ENCODE peak calls at places on chromosomes 2 and 18, in nine cellular contexts. V, P, E, M, D, I, F, X and U are unnamed samples. For H3K9me3 and H3K4me1, the result is how much of the 10 kb centered on the place peaks cover.

GRCh38 chr2:238596571-238597551 is 170.1 kb downstream of the ASB1 start:
- DNase-seq in X (peak), M (no peak), D (peak), I (no peak), V (no peak), F (peak), P (no peak), E (no peak), U (peak)

GRCh38 chr2:241609859-241610793 is 26.8 kb downstream of the THAP4 start:
- DNase-seq in F (peak), E (peak), V (peak), P (peak), M (peak), D (peak), I (peak), X (peak), U (peak)

GRCh38 chr2:46183426-46183825 is 113.8 kb upstream of the EPAS1 start:
- DNase-seq in M (no peak), E (peak), I (no peak), V (no peak), X (no peak), F (no peak), P (no peak), D (no peak), U (no peak)

GRCh38 chr2:183242937-183243336 is 118.7 kb downstream of the NUP35 start:
- DNase-seq in F (no peak), D (no peak), P (no peak), M (no peak), X (no peak), I (no peak), V (no peak), E (no peak), U (no peak)

GRCh38 chr2:239306274-239307220 is 94.3 kb downstream of the HDAC4 start:
- DNase-seq in M (no peak), I (peak), P (no peak), V (no peak), F (peak), X (no peak), D (peak), E (peak), U (no peak)

GRCh38 chr2:235619544-235619943 is 125.7 kb downstream of the AGAP1 start:
- DNase-seq in F (no peak), D (no peak), E (no peak), P (no peak), X (no peak), M (no peak), I (no peak), V (no peak), U (no peak)

GRCh38 chr18:31736630-31737029 is 24.1 kb downstream of the SLC25A52 start:
- DNase-seq in D (no peak), F (no peak), I (no peak), E (no peak), V (no peak), P (no peak), M (no peak), X (no peak), U (no peak)

GRCh38 chr2:20538308-20539132 is 91.6 kb downstream of the RHOB start:
- DNase-seq in P (no peak), I (no peak), V (no peak), M (no peak), D (no peak), X (no peak), E (peak), F (no peak), U (no peak)

GRCh38 chr2:100821913-100822260 is 1.9 kb downstream of the NPAS2 start:
- DNase-seq in F (no peak), D (no peak), M (no peak), V (no peak), E (no peak), X (no peak), P (no peak), I (no peak), U (no peak)

GRCh38 chr18:44090453-44090852 is 590.2 kb upstream of the SETBP1 start:
- DNase-seq in E (no peak), M (no peak), P (no peak), I (no peak), D (no peak), F (no peak), V (no peak), X (no peak), U (no peak)

GRCh38 chr18:12307251-12307736 is 747 bp upstream of the TUBB6 start:
- DNase-seq in I (peak), V (no peak), M (no peak), E (no peak), F (peak), D (peak), P (no peak), X (peak), U (peak)

GRCh38 chr18:2894841-2895370 is 48.1 kb downstream of the EMILIN2 start:
- DNase-seq in X (no peak), V (no peak), D (no peak), I (no peak), M (no peak), P (no peak), F (no peak), E (no peak), U (no peak)

GRCh38 chr2:128510701-128511100 is 192.0 kb upstream of the HS6ST1 start:
- DNase-seq in M (no peak), X (no peak), E (no peak), D (no peak), F (no peak), P (no peak), I (no peak), V (no peak), U (no peak)

GRCh38 chr2:83742117-83742782 is 716.8 kb downstream of the SUCLG1 start:
- DNase-seq in E (no peak), X (peak), I (peak), P (no peak), V (no peak), M (no peak), D (peak), F (no peak), U (peak)

GRCh38 chr18:10086458-10086857 is 172.6 kb downstream of the VAPA start:
- DNase-seq in F (no peak), P (no peak), X (no peak), E (no peak), D (no peak), I (no peak), V (no peak), M (no peak), U (no peak)

GRCh38 chr18:77862358-77862757 is 612.7 kb downstream of the GALR1 start:
- DNase-seq in X (no peak), I (no peak), F (no peak), P (no peak), D (no peak), E (no peak), M (no peak), V (no peak), U (no peak)

GRCh38 chr18:26504831-26505230 is 43.5 kb downstream of the KCTD1 start:
- DNase-seq in M (no peak), D (no peak), P (no peak), F (no peak), V (no peak), I (no peak), E (no peak), X (no peak), U (no peak)

GRCh38 chr18:22977847-22978701 is 44.9 kb downstream of the RBBP8 start:
- DNase-seq in D (no peak), I (no peak), E (no peak), P (no peak), V (no peak), M (no peak), F (no peak), X (no peak), U (no peak)

GRCh38 chr2:221103930-221104329 is 468.2 kb downstream of the EPHA4 start:
- DNase-seq in V (no peak), P (no peak), F (peak), D (peak), E (no peak), X (peak), M (no peak), I (peak), U (peak)

GRCh38 chr2:173427887-173428683 is 73.4 kb downstream of the CDCA7 start:
- DNase-seq in P (no peak), X (peak), V (no peak), M (no peak), I (peak), D (no peak), E (peak), F (no peak), U (no peak)

GRCh38 chr2:240473211-240473610 is 37.7 kb downstream of the GPC1 start:
- DNase-seq in M (no peak), F (no peak), D (no peak), I (no peak), X (no peak), P (no peak), V (no peak), E (no peak), U (no peak)

GRCh38 chr2:226159875-226160479 is 639.6 kb downstream of the IRS1 start:
- DNase-seq in V (no peak), P (no peak), M (no peak), D (no peak), E (no peak), X (no peak), F (no peak), I (no peak), U (no peak)

GRCh38 chr2:133489641-133490411 is 78.4 kb downstream of the NCKAP5 start:
- DNase-seq in V (no peak), D (peak), P (no peak), X (peak), M (no peak), F (peak), I (peak), E (peak), U (peak)

GRCh38 chr18:56575819-56576663 is 62.4 kb downstream of the TXNL1 start:
- DNase-seq in M (no peak), F (no peak), X (no peak), V (no peak), E (no peak), D (no peak), I (no peak), P (no peak), U (no peak)

GRCh38 chr2:202172439-202173191 is 65.8 kb downstream of the SUMO1 start:
- DNase-seq in I (no peak), X (no peak), P (no peak), F (no peak), M (no peak), E (no peak), V (no peak), D (no peak), U (no peak)

GRCh38 chr2:168456526-168457176 is 579 bp downstream of the CERS6 start:
- DNase-seq in X (peak), D (no peak), E (peak), P (peak), F (peak), I (peak), M (peak), V (no peak), U (peak)

GRCh38 chr2:158890296-158890905 is 78.0 kb upstream of the TANC1 start:
- DNase-seq in V (no peak), F (no peak), P (no peak), D (no peak), M (no peak), X (no peak), E (no peak), I (no peak), U (no peak)

GRCh38 chr2:102797486-102797885 is 35.7 kb downstream of the TMEM182 start:
- DNase-seq in P (no peak), I (no peak), F (no peak), V (no peak), X (no peak), D (no peak), M (no peak), E (no peak), U (no peak)
- H3K9me3 ChIP-seq in P (under half), I (under half), F (under half), V (under half), X (under half), D (under half), M (under half), E (under half), U (under half)

DNA sequence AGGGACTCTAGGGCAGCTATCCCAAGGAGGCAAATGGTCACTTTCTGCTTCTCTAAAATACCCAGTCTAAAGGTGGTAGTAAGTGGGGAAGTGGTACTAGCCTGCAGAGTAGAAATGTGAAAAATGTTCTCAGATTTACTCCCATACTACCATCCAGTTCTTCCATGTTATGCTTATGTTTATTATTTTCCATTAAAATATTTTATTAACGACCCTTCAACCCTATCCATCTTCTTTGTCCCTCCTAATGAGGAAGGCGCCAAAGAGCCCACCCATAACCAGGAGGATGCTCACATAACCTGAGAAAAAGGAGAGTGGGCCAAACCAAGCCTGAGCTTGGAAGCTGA is 153.5 kb downstream of the ANTXR1 start:
- DNase-seq in V (no peak), D (no peak), M (no peak), F (no peak), P (no peak), E (no peak), X (no peak), I (no peak), U (no peak)
- H3K4me1 ChIP-seq in V (under half), D (under half), M (under half), F (under half), P (under half), E (under half), X (under half), I (under half), U (under half)

DNA sequence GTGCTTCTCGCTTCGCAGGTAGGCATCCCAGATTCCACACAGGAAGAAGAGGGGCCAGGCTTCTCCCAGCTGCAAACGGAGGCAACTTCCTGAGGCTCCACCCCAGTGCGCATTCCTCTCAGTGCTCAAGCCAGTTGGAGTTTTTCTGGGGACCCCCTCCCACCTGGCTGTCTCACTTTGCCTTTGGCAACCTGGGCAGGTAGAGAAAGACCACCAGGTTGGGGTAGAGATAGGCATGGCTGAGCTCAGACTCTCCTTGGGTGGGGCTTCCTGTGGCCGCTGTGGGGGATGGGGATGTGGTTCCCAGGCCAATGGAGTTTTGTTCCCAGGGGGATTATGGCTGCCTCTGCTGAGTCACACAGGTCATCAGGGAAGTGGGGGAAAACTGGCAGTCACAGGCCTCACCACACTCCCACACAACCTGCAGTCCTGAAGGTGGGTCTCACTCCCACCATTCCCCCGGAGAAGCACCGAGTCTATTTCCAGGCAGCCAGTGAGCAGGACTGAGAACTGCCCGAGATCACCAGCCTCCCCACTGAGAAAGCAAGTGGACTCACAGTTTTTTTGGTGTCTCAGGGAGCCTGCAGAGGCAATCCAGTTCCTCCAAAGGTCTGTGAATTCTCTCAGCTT is 38.1 kb downstream of the SLC39A10 start:
- DNase-seq in X (no peak), V (no peak), P (peak), E (no peak), I (no peak), M (no peak), F (no peak), D (no peak), U (no peak)
- H3K27ac ChIP-seq in X (no peak), V (no peak), P (peak), E (no peak), I (no peak), M (no peak), F (no peak), D (no peak), U (no peak)

GRCh38 chr2:113255140-113256070 is 23.3 kb downstream of the PAX8 start:
- DNase-seq in D (no peak), E (no peak), M (no peak), X (no peak), F (no peak), P (no peak), V (no peak), I (no peak), U (no peak)
- H3K9me3 ChIP-seq in D (under half), E (under half), M (under half), X (under half), F (under half), P (under half), V (under half), I (under half), U (under half)

DNA sequence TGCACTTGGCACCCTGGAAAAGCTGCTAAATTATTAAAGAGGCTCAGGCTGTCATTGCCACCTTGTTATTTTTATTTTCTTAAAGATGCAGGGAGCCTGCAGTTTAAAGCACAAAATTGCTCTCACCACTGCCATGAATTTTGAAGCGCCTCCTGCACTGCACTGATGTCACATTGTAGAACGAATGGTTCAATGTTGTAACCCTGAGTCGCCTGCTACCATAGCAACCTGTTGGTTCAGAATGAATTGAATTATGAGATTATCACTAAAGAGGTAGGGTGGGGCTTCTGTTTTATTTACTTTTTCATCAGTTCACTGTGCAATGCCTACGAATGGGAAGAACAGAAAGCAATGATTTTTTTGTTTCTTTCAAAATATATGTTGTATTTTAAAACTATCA is 16.5 kb downstream of the SCG2 start:
- DNase-seq in E (no peak), M (no peak), X (no peak), P (no peak), F (no peak), I (no peak), D (no peak), V (no peak), U (no peak)
- H3K4me1 ChIP-seq in E (under half), M (under half), X (under half), P (under half), F (under half), I (under half), D (under half), V (under half), U (under half)

DNA sequence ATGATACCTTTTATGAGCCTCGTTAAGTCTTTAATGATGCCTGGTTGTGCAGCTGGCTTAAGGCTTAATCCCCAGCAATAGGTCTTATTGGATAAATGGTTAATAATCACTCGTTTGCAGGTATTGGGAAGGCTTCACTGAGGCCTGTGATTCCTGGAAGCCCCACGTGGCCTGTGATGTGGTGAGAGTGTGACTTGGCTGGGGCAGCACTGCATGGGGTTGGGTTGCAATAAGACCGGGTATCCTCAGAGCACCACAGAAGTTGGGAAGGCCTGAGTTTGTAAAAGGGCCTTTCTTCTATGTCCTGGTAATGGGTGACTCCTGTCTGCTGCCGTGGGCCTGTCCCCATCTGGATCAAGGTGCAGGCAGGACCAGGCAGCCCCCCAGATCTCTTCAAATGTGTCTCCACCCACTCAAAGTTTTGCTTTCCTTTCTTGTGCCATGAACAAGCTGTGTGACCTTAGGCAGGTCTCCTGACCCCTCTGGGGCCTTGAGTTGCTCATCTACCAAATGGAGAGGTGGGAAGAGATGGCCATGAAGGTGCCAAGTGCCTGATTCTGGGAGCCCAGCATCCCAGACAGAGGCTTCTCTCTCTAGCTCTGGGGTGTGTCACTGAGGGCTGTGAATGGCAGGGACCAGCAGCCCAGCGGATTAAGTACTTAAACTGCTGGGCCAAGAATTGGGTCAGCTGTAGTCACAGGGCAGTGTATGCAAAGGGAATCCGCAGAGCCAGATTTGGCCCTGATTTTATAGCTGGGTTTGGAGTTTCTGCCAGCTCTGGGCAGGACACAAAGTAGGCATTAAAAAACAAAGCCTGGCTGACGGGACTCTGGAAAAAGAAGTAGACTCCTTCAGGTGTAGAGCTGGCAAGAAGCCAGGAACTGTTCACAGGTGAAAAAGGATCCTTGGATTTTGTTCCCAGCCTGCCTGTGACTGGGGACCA is 24.4 kb downstream of the LBH start:
- DNase-seq in X (no peak), V (no peak), M (no peak), P (no peak), F (no peak), I (no peak), E (no peak), D (no peak), U (no peak)
- H3K27ac ChIP-seq in X (peak), V (no peak), M (peak), P (no peak), F (peak), I (no peak), E (no peak), D (peak), U (no peak)

DNA sequence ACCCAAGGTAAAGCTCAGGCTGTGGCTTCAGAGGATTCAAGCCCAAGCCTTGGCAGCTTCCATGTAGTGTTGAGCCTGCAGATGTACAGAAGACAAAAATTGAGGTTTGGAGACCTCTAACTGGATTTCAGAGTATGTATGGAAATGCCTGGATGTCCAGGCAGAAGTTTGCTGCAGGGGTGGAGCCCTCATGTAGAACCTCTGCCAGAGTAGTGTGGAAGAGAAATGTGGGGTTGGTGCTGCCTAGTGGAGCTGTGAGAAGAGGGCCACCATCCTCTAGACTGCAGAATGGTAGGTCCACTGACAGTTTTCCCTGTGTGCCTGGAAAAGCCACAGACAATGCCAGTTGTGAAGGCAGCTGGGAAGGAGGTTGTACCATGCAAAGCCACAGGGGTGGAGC is 239.9 kb downstream of the SPAG16 start:
- DNase-seq in F (no peak), V (no peak), P (no peak), I (no peak), E (no peak), M (no peak), D (no peak), X (no peak), U (no peak)
- H3K9me3 ChIP-seq in F (under half), V (under half), P (under half), I (under half), E (under half), M (under half), D (under half), X (under half), U (under half)

GRCh38 chr2:136324966-136325365 is 207.0 kb upstream of the CXCR4 start:
- DNase-seq in I (no peak), E (no peak), M (no peak), V (no peak), F (no peak), X (no peak), D (no peak), P (no peak), U (no peak)

GRCh38 chr2:136323212-136323611 is 205.3 kb upstream of the CXCR4 start:
- DNase-seq in D (no peak), V (no peak), F (no peak), M (no peak), X (no peak), P (no peak), E (no peak), I (no peak), U (no peak)

GRCh38 chr2:136323935-136324334 is 206.0 kb upstream of the CXCR4 start:
- DNase-seq in V (no peak), E (no peak), X (no peak), I (no peak), M (no peak), P (no peak), D (no peak), F (no peak), U (no peak)

GRCh38 chr2:136319651-136320050 is 201.7 kb upstream of the CXCR4 start:
- DNase-seq in D (no peak), M (no peak), X (no peak), I (no peak), V (no peak), F (no peak), P (no peak), E (no peak), U (no peak)

GRCh38 chr2:136322436-136322835 is 204.5 kb upstream of the CXCR4 start:
- DNase-seq in V (no peak), M (no peak), E (no peak), F (no peak), P (no peak), I (no peak), D (no peak), X (no peak), U (no peak)
- H3K4me1 ChIP-seq in V (under half), M (under half), E (under half), F (under half), P (under half), I (under half), D (under half), X (under half), U (under half)